ENCODE peak calls at places on chromosome 17, in four cellular contexts. One of them, this sample, is unnamed.

GRCh38 chr17:30530346-30531025 is 53.3 kb downstream of the GOSR1 start:
- DNase-seq in astrocyte: peak; percentile 67
- DNase-seq in fibroblast of lung: no peak
- DNase-seq in HCT116: no peak
- DNase-seq in this sample: peak; percentile 79

GRCh38 chr17:8243827-8244226 is 4.0 kb downstream of the CTC1 start:
- DNase-seq in fibroblast of lung: no peak
- DNase-seq in HCT116: no peak
- DNase-seq in astrocyte: no peak
- DNase-seq in this sample: no peak

GRCh38 chr17:42018988-42019387 is 902 bp upstream of the NKIRAS2 start:
- DNase-seq in HCT116: no peak
- DNase-seq in astrocyte: no peak
- DNase-seq in fibroblast of lung: no peak
- DNase-seq in this sample: no peak

GRCh38 chr17:34254146-34254545 is 939 bp upstream of the CCL2 start:
- DNase-seq in fibroblast of lung: peak; percentile 45
- DNase-seq in HCT116: no peak
- DNase-seq in astrocyte: peak; percentile 96
- DNase-seq in this sample: peak; percentile 89

GRCh38 chr17:45147102-45147580 is 1.1 kb upstream of the HEXIM1 start:
- DNase-seq in fibroblast of lung: no peak
- DNase-seq in HCT116: no peak
- DNase-seq in astrocyte: peak; percentile 48
- DNase-seq in this sample: peak; percentile 82

GRCh38 chr17:27778193-27778592 is 22.1 kb downstream of the NOS2 start:
- DNase-seq in astrocyte: peak; percentile 89
- DNase-seq in HCT116: no peak
- DNase-seq in fibroblast of lung: no peak
- DNase-seq in this sample: peak; percentile 53

GRCh38 chr17:4998027-4998665 is 396 bp downstream of the KIF1C start:
- DNase-seq in HCT116: no peak
- DNase-seq in fibroblast of lung: peak; percentile 10
- DNase-seq in astrocyte: peak; percentile 13
- DNase-seq in this sample: no peak

GRCh38 chr17:57604771-57605733 is 140.0 kb downstream of the CCDC182 start:
- DNase-seq in HCT116: no peak
- DNase-seq in fibroblast of lung: peak; percentile 74
- DNase-seq in astrocyte: peak; percentile 51
- DNase-seq in this sample: peak; percentile 69

GRCh38 chr17:82899941-82900340 is 60.1 kb upstream of the ZNF750 start:
- DNase-seq in fibroblast of lung: no peak
- DNase-seq in HCT116: no peak
- DNase-seq in astrocyte: no peak
- DNase-seq in this sample: no peak

GRCh38 chr17:82900741-82901140 is 60.9 kb upstream of the ZNF750 start:
- DNase-seq in astrocyte: peak; percentile 41
- DNase-seq in HCT116: no peak
- DNase-seq in fibroblast of lung: no peak
- DNase-seq in this sample: no peak

GRCh38 chr17:82897514-82898249 is 57.9 kb upstream of the ZNF750 start:
- DNase-seq in fibroblast of lung: no peak
- DNase-seq in astrocyte: no peak
- DNase-seq in HCT116: no peak
- DNase-seq in this sample: no peak

GRCh38 chr17:82901356-82901755 is 61.5 kb upstream of the ZNF750 start:
- DNase-seq in fibroblast of lung: no peak
- DNase-seq in astrocyte: no peak
- DNase-seq in HCT116: no peak
- DNase-seq in this sample: no peak

GRCh38 chr17:82898976-82899514 is 59.2 kb upstream of the ZNF750 start:
- DNase-seq in fibroblast of lung: no peak
- DNase-seq in astrocyte: no peak
- DNase-seq in HCT116: no peak
- DNase-seq in this sample: no peak
- H3K4me2 ChIP-seq in fibroblast of lung: no peak overlapping the region
- H3K4me2 ChIP-seq in astrocyte: no peak overlapping the region
- H3K4me2 ChIP-seq in HCT116: no peak overlapping the region
- H3K4me2 ChIP-seq in this sample: no peak overlapping the region

GRCh38 chr17:6510321-6511023 is 45.9 kb downstream of the PITPNM3 start:
- DNase-seq in astrocyte: peak; percentile 16
- DNase-seq in HCT116: no peak
- DNase-seq in fibroblast of lung: no peak
- DNase-seq in this sample: peak; percentile 59
- H2AFZ ChIP-seq in astrocyte: peak overlapping the region; percentile 23
- H2AFZ ChIP-seq in HCT116: no peak overlapping the region
- H2AFZ ChIP-seq in fibroblast of lung: no peak overlapping the region
- H2AFZ ChIP-seq in this sample: no peak overlapping the region

DNA sequence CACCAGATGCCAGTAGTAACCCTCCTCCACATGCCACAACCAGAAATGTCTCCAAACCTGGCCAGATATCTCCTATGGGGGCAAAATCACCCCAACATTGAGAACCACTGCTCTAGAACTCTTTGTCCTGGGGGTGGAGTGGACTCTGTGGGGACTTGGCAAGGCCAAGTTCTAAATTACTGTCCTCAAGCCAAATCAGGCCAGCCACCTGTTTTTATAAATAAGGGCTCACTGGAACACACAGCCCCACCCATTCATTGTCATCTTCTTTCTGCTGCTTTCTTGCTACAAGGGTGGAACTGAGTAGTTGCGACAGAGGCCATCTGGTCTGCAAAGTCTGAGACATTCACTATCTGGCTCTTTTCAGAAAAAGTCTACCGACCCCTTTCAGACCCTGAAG is 26.8 kb upstream of the TMEM220 start:
- DNase-seq in fibroblast of lung: no peak
- DNase-seq in astrocyte: no peak
- DNase-seq in HCT116: no peak
- DNase-seq in this sample: no peak
- H3K4me2 ChIP-seq in fibroblast of lung: no peak overlapping the region
- H3K4me2 ChIP-seq in astrocyte: no peak overlapping the region
- H3K4me2 ChIP-seq in HCT116: no peak overlapping the region
- H3K4me2 ChIP-seq in this sample: no peak overlapping the region

GRCh38 chr17:79619196-79619595 is 8.3 kb upstream of the RBFOX3 start:
- DNase-seq in fibroblast of lung: no peak
- DNase-seq in astrocyte: no peak
- DNase-seq in HCT116: no peak
- DNase-seq in this sample: no peak
- H2AFZ ChIP-seq in fibroblast of lung: no peak overlapping the region
- H2AFZ ChIP-seq in astrocyte: no peak overlapping the region
- H2AFZ ChIP-seq in HCT116: no peak overlapping the region
- H2AFZ ChIP-seq in this sample: no peak overlapping the region

GRCh38 chr17:55570360-55570759 is 59.1 kb upstream of the SMIM36 start:
- DNase-seq in HCT116: no peak
- DNase-seq in astrocyte: no peak
- DNase-seq in fibroblast of lung: no peak
- DNase-seq in this sample: peak; percentile 40

GRCh38 chr17:55572139-55572538 is 60.9 kb upstream of the SMIM36 start:
- DNase-seq in astrocyte: no peak
- DNase-seq in fibroblast of lung: no peak
- DNase-seq in HCT116: no peak
- DNase-seq in this sample: no peak

GRCh38 chr17:55567240-55568216 is 56.3 kb upstream of the SMIM36 start:
- DNase-seq in astrocyte: no peak
- DNase-seq in HCT116: no peak
- DNase-seq in fibroblast of lung: peak; percentile 46
- DNase-seq in this sample: no peak

GRCh38 chr17:55572599-55572998 is 61.3 kb upstream of the SMIM36 start:
- DNase-seq in astrocyte: no peak
- DNase-seq in fibroblast of lung: no peak
- DNase-seq in HCT116: no peak
- DNase-seq in this sample: no peak

DNA sequence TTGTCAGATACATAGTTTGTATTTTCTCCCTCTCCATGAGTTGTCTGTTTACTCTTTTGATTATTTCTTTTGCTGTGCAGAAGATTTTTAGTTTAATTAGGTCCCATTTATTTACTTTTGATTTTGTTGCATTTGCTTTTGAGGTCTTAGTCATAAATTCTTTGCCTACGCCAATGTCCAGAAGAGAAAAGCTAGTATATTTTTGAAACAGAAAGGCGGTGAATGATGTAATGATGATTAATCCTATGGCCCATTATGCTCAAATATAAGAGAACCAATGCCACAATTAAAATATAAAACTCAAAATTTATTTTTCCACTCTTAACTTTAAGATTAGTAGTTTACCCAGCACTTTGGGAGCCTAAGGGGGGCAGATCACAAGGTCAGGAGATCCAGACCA is 59.8 kb upstream of the SMIM36 start:
- DNase-seq in astrocyte: peak; percentile 46
- DNase-seq in fibroblast of lung: peak; percentile 61
- DNase-seq in HCT116: no peak
- DNase-seq in this sample: no peak
- H3K4me2 ChIP-seq in astrocyte: no peak overlapping the region
- H3K4me2 ChIP-seq in fibroblast of lung: no peak overlapping the region
- H3K4me2 ChIP-seq in HCT116: no peak overlapping the region
- H3K4me2 ChIP-seq in this sample: no peak overlapping the region

GRCh38 chr17:68460096-68460495 is 2.8 kb upstream of the WIPI1 start:
- DNase-seq in astrocyte: no peak
- DNase-seq in HCT116: no peak
- DNase-seq in fibroblast of lung: no peak
- DNase-seq in this sample: no peak

GRCh38 chr17:68461589-68461988 is 4.3 kb upstream of the WIPI1 start:
- DNase-seq in HCT116: no peak
- DNase-seq in astrocyte: no peak
- DNase-seq in fibroblast of lung: no peak
- DNase-seq in this sample: no peak

GRCh38 chr17:68460715-68461114 is 3.4 kb upstream of the WIPI1 start:
- DNase-seq in astrocyte: no peak
- DNase-seq in HCT116: no peak
- DNase-seq in fibroblast of lung: peak; percentile 45
- DNase-seq in this sample: no peak

GRCh38 chr17:68462381-68463210 is 5.3 kb upstream of the WIPI1 start:
- DNase-seq in HCT116: peak; percentile 92
- DNase-seq in astrocyte: peak; percentile 42
- DNase-seq in fibroblast of lung: peak; percentile 88
- DNase-seq in this sample: peak; percentile 95

DNA sequence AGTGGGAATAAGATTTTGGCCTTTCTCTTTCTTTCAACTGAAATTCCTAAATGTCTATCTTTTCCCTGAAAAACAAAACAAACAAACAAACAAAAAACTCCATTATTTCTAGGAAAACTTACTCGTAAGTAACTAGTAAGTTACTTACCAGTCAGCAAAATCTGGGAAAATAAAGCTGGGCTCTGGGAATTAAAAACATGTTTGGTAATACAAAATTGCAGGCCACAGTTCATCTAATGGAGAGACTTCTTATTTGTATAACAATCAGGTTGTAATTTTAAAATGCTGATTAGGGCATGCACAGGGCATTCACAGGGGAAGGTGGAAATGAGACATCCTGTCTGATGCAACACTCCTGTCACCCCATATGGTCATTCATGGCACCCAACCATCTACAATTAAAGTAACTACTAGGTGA is 3.8 kb upstream of the WIPI1 start:
- DNase-seq in astrocyte: no peak
- DNase-seq in fibroblast of lung: peak; percentile 36
- DNase-seq in HCT116: no peak
- DNase-seq in this sample: no peak
- H2AFZ ChIP-seq in astrocyte: no peak overlapping the region
- H2AFZ ChIP-seq in fibroblast of lung: no peak overlapping the region
- H2AFZ ChIP-seq in HCT116: peak overlapping the region; percentile 11
- H2AFZ ChIP-seq in this sample: peak overlapping the region; percentile 7

GRCh38 chr17:9370464-9370863 is 205.2 kb downstream of the STX8 start:
- DNase-seq in astrocyte: peak; percentile 59
- DNase-seq in HCT116: no peak
- DNase-seq in fibroblast of lung: peak; percentile 55
- DNase-seq in this sample: peak; percentile 76
- H3K4me2 ChIP-seq in astrocyte: peak overlapping the region; percentile 76
- H3K4me2 ChIP-seq in HCT116: peak overlapping the region; percentile 5
- H3K4me2 ChIP-seq in fibroblast of lung: no peak overlapping the region
- H3K4me2 ChIP-seq in this sample: peak overlapping the region; percentile 67

DNA sequence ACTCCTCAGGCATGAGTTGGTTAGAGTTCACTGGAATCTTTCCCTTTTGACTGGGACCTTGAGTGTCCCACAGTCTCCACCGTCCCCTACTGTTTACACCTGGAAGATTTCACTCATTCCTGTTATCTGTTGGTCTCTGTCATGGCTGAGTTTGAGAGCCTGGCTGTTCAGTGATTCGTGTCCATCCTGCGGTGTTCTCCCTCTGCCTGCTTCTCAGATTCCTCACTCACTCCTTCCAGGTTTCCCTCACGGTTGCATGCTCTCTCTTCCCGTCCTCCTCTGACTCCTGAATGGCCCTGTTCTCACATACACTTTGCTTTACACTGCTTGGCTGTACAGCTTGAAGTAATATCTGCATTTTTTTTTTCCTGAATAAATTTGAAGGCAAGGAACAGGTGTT is 24.5 kb downstream of the OR1D5 start:
- DNase-seq in HCT116: no peak
- DNase-seq in fibroblast of lung: no peak
- DNase-seq in astrocyte: no peak
- DNase-seq in this sample: no peak
- H2AFZ ChIP-seq in HCT116: no peak overlapping the region
- H2AFZ ChIP-seq in fibroblast of lung: no peak overlapping the region
- H2AFZ ChIP-seq in astrocyte: no peak overlapping the region
- H2AFZ ChIP-seq in this sample: no peak overlapping the region

GRCh38 chr17:53141731-53142130 is 681.0 kb upstream of the KIF2B start:
- DNase-seq in fibroblast of lung: no peak
- DNase-seq in HCT116: no peak
- DNase-seq in astrocyte: no peak
- DNase-seq in this sample: no peak

GRCh38 chr17:53141280-53141679 is 681.4 kb upstream of the KIF2B start:
- DNase-seq in astrocyte: no peak
- DNase-seq in fibroblast of lung: no peak
- DNase-seq in HCT116: no peak
- DNase-seq in this sample: no peak

GRCh38 chr17:53148058-53148457 is 674.7 kb upstream of the KIF2B start:
- DNase-seq in astrocyte: no peak
- DNase-seq in fibroblast of lung: no peak
- DNase-seq in HCT116: no peak
- DNase-seq in this sample: no peak

GRCh38 chr17:53137919-53138318 is 684.8 kb upstream of the KIF2B start:
- DNase-seq in fibroblast of lung: peak; percentile 4
- DNase-seq in HCT116: no peak
- DNase-seq in astrocyte: no peak
- DNase-seq in this sample: no peak

GRCh38 chr17:53142890-53143289 is 679.8 kb upstream of the KIF2B start:
- DNase-seq in HCT116: no peak
- DNase-seq in astrocyte: no peak
- DNase-seq in fibroblast of lung: peak; percentile 1
- DNase-seq in this sample: no peak
- H3K4me2 ChIP-seq in HCT116: no peak overlapping the region
- H3K4me2 ChIP-seq in astrocyte: no peak overlapping the region
- H3K4me2 ChIP-seq in fibroblast of lung: no peak overlapping the region
- H3K4me2 ChIP-seq in this sample: no peak overlapping the region

DNA sequence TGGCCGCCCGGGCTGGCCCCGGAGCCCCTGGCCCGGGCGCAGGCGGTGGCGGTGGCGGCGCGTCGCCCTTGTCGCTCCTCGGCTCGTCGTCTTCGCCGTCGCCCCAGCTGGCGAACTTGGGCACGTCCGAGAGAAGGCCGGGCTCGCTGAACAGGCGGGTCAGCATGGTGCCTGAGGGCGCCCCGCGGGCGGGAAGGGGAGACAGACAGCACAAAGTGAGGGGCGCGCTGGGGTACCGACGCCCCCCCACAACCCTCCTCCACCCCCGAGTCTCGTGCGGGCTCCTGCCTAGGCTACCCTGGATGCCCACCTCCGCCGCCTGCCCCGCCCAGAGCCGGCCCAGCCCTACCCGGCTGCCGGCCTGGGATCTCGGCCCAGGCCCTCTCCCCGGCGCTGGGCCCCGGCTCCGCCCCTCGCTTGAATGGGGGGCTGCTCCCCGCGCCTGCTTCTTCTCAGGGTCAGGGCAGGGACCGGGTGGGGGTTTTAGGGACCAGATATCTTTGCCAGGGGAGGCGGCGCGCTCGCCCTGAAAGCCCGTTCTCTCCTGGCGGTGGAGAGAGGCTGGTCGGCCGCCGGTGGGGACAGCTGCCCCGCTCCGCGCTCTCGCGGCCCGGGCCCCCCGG is 1.2 kb downstream of the NEUROD2 start:
- DNase-seq in fibroblast of lung: no peak
- DNase-seq in HCT116: no peak
- DNase-seq in astrocyte: no peak
- DNase-seq in this sample: no peak
- H2AFZ ChIP-seq in fibroblast of lung: no peak overlapping the region
- H2AFZ ChIP-seq in HCT116: no peak overlapping the region
- H2AFZ ChIP-seq in astrocyte: no peak overlapping the region
- H2AFZ ChIP-seq in this sample: no peak overlapping the region